ENCODE peak calls at places on chromosomes 4 and X, in nine cellular contexts. One of them, this sample, is unnamed. For H3K9me3, the result is how much of the 10 kb centered on the place peaks cover.

GRCh38 chrX:7514871-7515599 is 327.9 kb upstream of the VCX start:
- DNase-seq in gastrocnemius medialis: no peak
- DNase-seq in astrocyte: no peak
- DNase-seq in stomach: no peak
- DNase-seq in DND-41: no peak
- DNase-seq in K562: no peak
- DNase-seq in spleen: no peak
- DNase-seq in HCT116: no peak
- DNase-seq in neural progenitor cell: no peak
- DNase-seq in this sample: no peak

GRCh38 chr4:94414907-94415306 is 36.8 kb upstream of the PDLIM5 start:
- DNase-seq in gastrocnemius medialis: no peak
- DNase-seq in astrocyte: no peak
- DNase-seq in stomach: no peak
- DNase-seq in DND-41: no peak
- DNase-seq in K562: no peak
- DNase-seq in spleen: no peak
- DNase-seq in HCT116: no peak
- DNase-seq in neural progenitor cell: no peak
- DNase-seq in this sample: no peak

GRCh38 chrX:139898334-139898733 is 34.5 kb downstream of the ATP11C start:
- DNase-seq in gastrocnemius medialis: no peak
- DNase-seq in astrocyte: no peak
- DNase-seq in stomach: no peak
- DNase-seq in DND-41: no peak
- DNase-seq in K562: no peak
- DNase-seq in spleen: no peak
- DNase-seq in HCT116: no peak
- DNase-seq in neural progenitor cell: no peak
- DNase-seq in this sample: no peak

GRCh38 chr4:99159699-99160098 is 15.6 kb upstream of the ADH4 start:
- DNase-seq in gastrocnemius medialis: no peak
- DNase-seq in astrocyte: no peak
- DNase-seq in stomach: no peak
- DNase-seq in DND-41: no peak
- DNase-seq in K562: no peak
- DNase-seq in spleen: no peak
- DNase-seq in HCT116: no peak
- DNase-seq in neural progenitor cell: no peak
- DNase-seq in this sample: no peak

GRCh38 chr4:41364871-41365270 is 108.1 kb downstream of the UCHL1 start:
- DNase-seq in gastrocnemius medialis: peak
- DNase-seq in astrocyte: no peak
- DNase-seq in stomach: no peak
- DNase-seq in DND-41: no peak
- DNase-seq in K562: no peak
- DNase-seq in spleen: no peak
- DNase-seq in HCT116: no peak
- DNase-seq in neural progenitor cell: no peak
- DNase-seq in this sample: no peak

GRCh38 chrX:97326456-97326855 is 442.7 kb downstream of the RPA4 start:
- DNase-seq in gastrocnemius medialis: no peak
- DNase-seq in astrocyte: peak
- DNase-seq in stomach: no peak
- DNase-seq in DND-41: no peak
- DNase-seq in K562: no peak
- DNase-seq in spleen: no peak
- DNase-seq in HCT116: no peak
- DNase-seq in neural progenitor cell: no peak
- DNase-seq in this sample: no peak

GRCh38 chrX:107541244-107541643 is 87.1 kb upstream of the PRPS1 start:
- DNase-seq in gastrocnemius medialis: no peak
- DNase-seq in astrocyte: peak
- DNase-seq in stomach: no peak
- DNase-seq in DND-41: no peak
- DNase-seq in K562: no peak
- DNase-seq in spleen: no peak
- DNase-seq in HCT116: no peak
- DNase-seq in neural progenitor cell: no peak
- DNase-seq in this sample: no peak

GRCh38 chr4:153790962-153791551 is 2.2 kb upstream of the SFRP2 start:
- DNase-seq in gastrocnemius medialis: no peak
- DNase-seq in astrocyte: no peak
- DNase-seq in stomach: no peak
- DNase-seq in DND-41: no peak
- DNase-seq in K562: no peak
- DNase-seq in spleen: peak
- DNase-seq in HCT116: no peak
- DNase-seq in neural progenitor cell: peak
- DNase-seq in this sample: no peak

GRCh38 chr4:1974836-1975235 is 33.9 kb downstream of the NELFA start:
- DNase-seq in gastrocnemius medialis: no peak
- DNase-seq in astrocyte: no peak
- DNase-seq in stomach: peak
- DNase-seq in DND-41: no peak
- DNase-seq in K562: no peak
- DNase-seq in spleen: peak
- DNase-seq in HCT116: no peak
- DNase-seq in neural progenitor cell: no peak
- DNase-seq in this sample: no peak

GRCh38 chr4:129355031-129355430 is 259.1 kb downstream of the C4orf33 start:
- DNase-seq in gastrocnemius medialis: no peak
- DNase-seq in astrocyte: no peak
- DNase-seq in stomach: no peak
- DNase-seq in DND-41: no peak
- DNase-seq in K562: no peak
- DNase-seq in spleen: no peak
- DNase-seq in HCT116: no peak
- DNase-seq in neural progenitor cell: no peak
- DNase-seq in this sample: no peak

GRCh38 chr4:40908297-40908696 is 158.5 kb downstream of the NSUN7 start:
- DNase-seq in gastrocnemius medialis: no peak
- DNase-seq in astrocyte: no peak
- DNase-seq in stomach: no peak
- DNase-seq in DND-41: no peak
- DNase-seq in K562: no peak
- DNase-seq in spleen: peak
- DNase-seq in HCT116: peak
- DNase-seq in neural progenitor cell: no peak
- DNase-seq in this sample: no peak

GRCh38 chrX:63918611-63919010 is 133.6 kb upstream of the ARHGEF9 start:
- DNase-seq in gastrocnemius medialis: no peak
- DNase-seq in astrocyte: no peak
- DNase-seq in stomach: no peak
- DNase-seq in DND-41: no peak
- DNase-seq in K562: no peak
- DNase-seq in spleen: no peak
- DNase-seq in HCT116: peak
- DNase-seq in neural progenitor cell: peak
- DNase-seq in this sample: no peak

GRCh38 chr4:72119946-72120345 is 88.1 kb downstream of the NPFFR2 start:
- DNase-seq in gastrocnemius medialis: no peak
- DNase-seq in astrocyte: no peak
- DNase-seq in stomach: no peak
- DNase-seq in DND-41: no peak
- DNase-seq in K562: no peak
- DNase-seq in spleen: no peak
- DNase-seq in HCT116: no peak
- DNase-seq in neural progenitor cell: peak
- DNase-seq in this sample: peak

GRCh38 chrX:110383414-110383813 is 24.8 kb downstream of the RTL9 start:
- DNase-seq in gastrocnemius medialis: no peak
- DNase-seq in astrocyte: peak
- DNase-seq in stomach: no peak
- DNase-seq in DND-41: no peak
- DNase-seq in K562: no peak
- DNase-seq in spleen: no peak
- DNase-seq in HCT116: no peak
- DNase-seq in neural progenitor cell: no peak
- DNase-seq in this sample: peak

GRCh38 chrX:131987252-131987651 is 35.9 kb upstream of the STK26 start:
- DNase-seq in gastrocnemius medialis: no peak
- DNase-seq in astrocyte: no peak
- DNase-seq in stomach: no peak
- DNase-seq in DND-41: peak
- DNase-seq in K562: no peak
- DNase-seq in spleen: no peak
- DNase-seq in HCT116: no peak
- DNase-seq in neural progenitor cell: no peak
- DNase-seq in this sample: no peak

GRCh38 chrX:131985526-131986049 is 37.5 kb upstream of the STK26 start:
- DNase-seq in gastrocnemius medialis: no peak
- DNase-seq in astrocyte: no peak
- DNase-seq in stomach: no peak
- DNase-seq in DND-41: peak
- DNase-seq in K562: peak
- DNase-seq in spleen: no peak
- DNase-seq in HCT116: no peak
- DNase-seq in neural progenitor cell: peak
- DNase-seq in this sample: no peak

GRCh38 chrX:131988236-131988635 is 34.9 kb upstream of the STK26 start:
- DNase-seq in gastrocnemius medialis: no peak
- DNase-seq in astrocyte: no peak
- DNase-seq in stomach: no peak
- DNase-seq in DND-41: no peak
- DNase-seq in K562: peak
- DNase-seq in spleen: no peak
- DNase-seq in HCT116: no peak
- DNase-seq in neural progenitor cell: no peak
- DNase-seq in this sample: no peak
- H3K27ac ChIP-seq in gastrocnemius medialis: no peak
- H3K27ac ChIP-seq in astrocyte: no peak
- H3K27ac ChIP-seq in stomach: no peak
- H3K27ac ChIP-seq in DND-41: peak
- H3K27ac ChIP-seq in K562: no peak
- H3K27ac ChIP-seq in spleen: peak
- H3K27ac ChIP-seq in HCT116: no peak
- H3K27ac ChIP-seq in neural progenitor cell: no peak
- H3K27ac ChIP-seq in this sample: no peak

DNA sequence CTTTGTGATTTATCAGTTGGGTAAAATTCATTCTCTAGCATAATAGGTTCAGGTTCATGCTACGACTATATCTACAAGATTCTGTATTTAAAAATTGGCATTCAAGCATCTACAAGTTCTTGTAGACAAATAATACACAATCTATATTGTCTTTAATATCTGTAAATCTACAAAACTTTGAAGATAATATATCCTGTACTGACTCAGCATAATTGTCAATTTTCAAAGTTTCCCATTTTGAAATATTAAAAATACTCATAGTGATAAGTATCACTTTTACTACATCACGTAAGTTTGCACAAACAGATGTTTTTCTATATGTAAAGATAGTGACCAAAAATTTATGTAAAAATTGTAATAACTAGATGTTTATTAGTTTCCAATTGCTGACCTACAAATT is 360.6 kb downstream of the FSTL5 start:
- DNase-seq in gastrocnemius medialis: no peak
- DNase-seq in astrocyte: no peak
- DNase-seq in stomach: no peak
- DNase-seq in DND-41: no peak
- DNase-seq in K562: no peak
- DNase-seq in spleen: no peak
- DNase-seq in HCT116: no peak
- DNase-seq in neural progenitor cell: no peak
- DNase-seq in this sample: no peak
- H3K9me3 ChIP-seq in gastrocnemius medialis: under half
- H3K9me3 ChIP-seq in astrocyte: under half
- H3K9me3 ChIP-seq in stomach: under half
- H3K9me3 ChIP-seq in DND-41: under half
- H3K9me3 ChIP-seq in K562: under half
- H3K9me3 ChIP-seq in spleen: under half
- H3K9me3 ChIP-seq in HCT116: under half
- H3K9me3 ChIP-seq in neural progenitor cell: under half
- H3K9me3 ChIP-seq in this sample: under half

DNA sequence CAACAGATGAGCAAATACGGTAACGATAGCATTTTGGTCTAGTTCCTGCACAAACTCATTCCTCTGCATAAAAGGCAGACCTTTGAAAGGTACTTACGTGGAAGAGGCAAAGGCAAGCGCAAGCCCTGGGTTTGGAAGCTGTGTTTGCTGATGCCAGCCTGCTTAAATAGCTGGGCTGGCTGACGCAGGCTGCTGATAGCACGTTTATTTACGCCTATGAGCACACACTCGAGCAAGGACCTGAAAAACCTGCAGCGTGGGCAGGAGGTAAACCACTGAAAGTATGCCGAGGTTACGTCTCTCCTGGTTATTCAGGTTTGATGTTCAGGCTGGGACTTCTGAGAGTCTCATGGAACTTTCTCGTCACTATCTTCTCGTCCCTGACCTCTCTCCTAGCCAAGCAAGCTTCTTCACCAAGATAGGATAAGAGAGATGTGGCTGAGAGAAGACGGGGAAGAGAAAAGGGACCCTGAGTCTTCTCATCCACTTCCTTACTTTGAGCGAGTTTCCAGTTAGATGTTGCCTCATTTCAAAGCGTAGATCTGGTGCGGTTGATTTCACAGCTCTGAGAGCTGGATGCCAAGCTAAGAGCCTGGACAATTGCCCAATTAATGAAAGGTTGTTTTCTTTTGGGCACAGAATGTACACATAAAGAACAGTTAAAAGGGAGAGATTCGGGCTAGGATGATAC is at the start of gene HOPX:
- DNase-seq in gastrocnemius medialis: no peak
- DNase-seq in astrocyte: peak
- DNase-seq in stomach: peak
- DNase-seq in DND-41: no peak
- DNase-seq in K562: no peak
- DNase-seq in spleen: no peak
- DNase-seq in HCT116: no peak
- DNase-seq in neural progenitor cell: no peak
- DNase-seq in this sample: no peak
- H3K4me3 ChIP-seq in gastrocnemius medialis: no peak
- H3K4me3 ChIP-seq in astrocyte: no peak
- H3K4me3 ChIP-seq in stomach: peak
- H3K4me3 ChIP-seq in DND-41: no peak
- H3K4me3 ChIP-seq in K562: no peak
- H3K4me3 ChIP-seq in spleen: no peak
- H3K4me3 ChIP-seq in HCT116: no peak
- H3K4me3 ChIP-seq in neural progenitor cell: no peak
- H3K4me3 ChIP-seq in this sample: no peak

DNA sequence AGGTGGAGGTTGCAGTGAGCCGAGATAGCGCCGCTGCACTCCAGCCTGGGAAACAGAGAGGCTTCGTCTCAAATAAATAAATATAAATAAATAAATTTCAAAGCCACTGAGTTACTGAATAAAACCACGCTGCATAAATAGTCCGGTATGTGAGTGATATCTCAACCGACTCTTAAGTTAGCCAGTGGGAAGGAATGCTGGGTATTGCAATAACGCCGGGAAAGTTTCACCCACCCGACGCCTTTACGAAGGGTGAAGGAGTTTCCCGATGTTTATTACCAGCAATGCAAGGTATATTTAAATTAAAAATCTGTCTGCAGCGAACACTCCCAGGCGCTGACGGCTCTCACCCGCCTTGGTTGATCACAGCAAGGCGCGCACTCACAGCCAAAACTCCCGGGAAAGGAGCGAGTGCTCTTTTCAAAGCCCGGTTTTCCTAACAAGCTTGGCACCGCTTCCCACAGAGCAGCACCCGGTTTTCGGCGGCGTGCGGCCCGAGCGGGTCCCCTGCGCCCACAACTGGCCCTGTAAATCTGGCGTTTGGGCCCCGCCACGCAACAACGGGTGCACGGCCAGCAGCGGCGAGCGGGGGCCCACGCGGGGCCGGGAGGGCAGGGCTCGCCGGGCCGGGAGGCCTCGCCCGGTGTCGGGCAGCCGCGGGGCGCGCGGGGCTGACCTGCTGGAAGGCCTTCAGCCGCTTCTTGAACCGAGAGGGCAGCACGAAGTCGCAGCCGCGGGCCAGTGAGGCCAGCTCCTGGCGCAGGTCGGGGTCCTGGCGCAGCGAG is 13.7 kb downstream of the PPP2R3B start:
- DNase-seq in gastrocnemius medialis: no peak
- DNase-seq in astrocyte: peak
- DNase-seq in stomach: no peak
- DNase-seq in DND-41: no peak
- DNase-seq in K562: no peak
- DNase-seq in spleen: peak
- DNase-seq in HCT116: no peak
- DNase-seq in neural progenitor cell: peak
- DNase-seq in this sample: no peak
- H3K27ac ChIP-seq in gastrocnemius medialis: peak
- H3K27ac ChIP-seq in astrocyte: no peak
- H3K27ac ChIP-seq in stomach: no peak
- H3K27ac ChIP-seq in DND-41: no peak
- H3K27ac ChIP-seq in K562: no peak
- H3K27ac ChIP-seq in spleen: no peak
- H3K27ac ChIP-seq in HCT116: no peak
- H3K27ac ChIP-seq in neural progenitor cell: no peak
- H3K27ac ChIP-seq in this sample: no peak